ENCODE peak calls at places on chromosomes 13 and 19, in five cellular contexts. One of them, this sample, is unnamed.

GRCh38 chr13:28147489-28147888 is 9.1 kb downstream of the PAN3 start:
- DNase-seq in lung: no peak
- DNase-seq in pancreas: no peak
- DNase-seq in nephron progenitor cell: no peak
- DNase-seq in dorsolateral prefrontal cortex: no peak
- DNase-seq in this sample: no peak

GRCh38 chr19:46218160-46218559 is 11.4 kb upstream of the IGFL1 start:
- DNase-seq in lung: no peak
- DNase-seq in pancreas: no peak
- DNase-seq in nephron progenitor cell: peak; percentile 86
- DNase-seq in dorsolateral prefrontal cortex: no peak
- DNase-seq in this sample: peak; percentile 57

GRCh38 chr19:48400018-48400742 is 6.7 kb downstream of the GRIN2D start:
- DNase-seq in lung: no peak
- DNase-seq in pancreas: no peak
- DNase-seq in nephron progenitor cell: peak; percentile 48
- DNase-seq in dorsolateral prefrontal cortex: no peak
- DNase-seq in this sample: peak; percentile 34

GRCh38 chr19:35352448-35353304 is 5.0 kb downstream of the FFAR1 start:
- DNase-seq in lung: peak; percentile 80
- DNase-seq in pancreas: peak; percentile 73
- DNase-seq in nephron progenitor cell: peak; percentile 72
- DNase-seq in dorsolateral prefrontal cortex: peak; percentile 50
- DNase-seq in this sample: peak; percentile 79

GRCh38 chr13:62643007-62643483 is 1227.4 kb upstream of the PCDH20 start:
- DNase-seq in lung: no peak
- DNase-seq in pancreas: no peak
- DNase-seq in nephron progenitor cell: no peak
- DNase-seq in dorsolateral prefrontal cortex: no peak
- DNase-seq in this sample: peak; percentile 19

GRCh38 chr13:47397739-47398138 is 500.9 kb upstream of the HTR2A start:
- DNase-seq in lung: no peak
- DNase-seq in pancreas: no peak
- DNase-seq in nephron progenitor cell: no peak
- DNase-seq in dorsolateral prefrontal cortex: no peak
- DNase-seq in this sample: no peak

GRCh38 chr13:99406799-99407201 is 94.5 kb upstream of the TM9SF2 start:
- DNase-seq in lung: no peak
- DNase-seq in pancreas: peak; percentile 18
- DNase-seq in nephron progenitor cell: no peak
- DNase-seq in dorsolateral prefrontal cortex: no peak
- DNase-seq in this sample: no peak

GRCh38 chr19:12698138-12698537 is 1.7 kb upstream of the FBXW9 start:
- DNase-seq in lung: no peak
- DNase-seq in pancreas: no peak
- DNase-seq in nephron progenitor cell: no peak
- DNase-seq in dorsolateral prefrontal cortex: no peak
- DNase-seq in this sample: no peak

GRCh38 chr13:59809564-59809963 is 354.2 kb downstream of the DIAPH3 start:
- DNase-seq in lung: no peak
- DNase-seq in pancreas: no peak
- DNase-seq in nephron progenitor cell: no peak
- DNase-seq in dorsolateral prefrontal cortex: no peak
- DNase-seq in this sample: no peak

GRCh38 chr13:102312841-102313240 is 89.0 kb downstream of the FGF14 start:
- DNase-seq in lung: no peak
- DNase-seq in pancreas: no peak
- DNase-seq in nephron progenitor cell: no peak
- DNase-seq in dorsolateral prefrontal cortex: no peak
- DNase-seq in this sample: no peak

GRCh38 chr13:106350208-106350607 is 185.3 kb downstream of the EFNB2 start:
- DNase-seq in lung: no peak
- DNase-seq in pancreas: no peak
- DNase-seq in nephron progenitor cell: no peak
- DNase-seq in dorsolateral prefrontal cortex: no peak
- DNase-seq in this sample: no peak

GRCh38 chr13:73870970-73871935 is 263.0 kb downstream of the KLF12 start:
- DNase-seq in lung: no peak
- DNase-seq in pancreas: no peak
- DNase-seq in nephron progenitor cell: no peak
- DNase-seq in dorsolateral prefrontal cortex: no peak
- DNase-seq in this sample: no peak

GRCh38 chr19:18416778-18417249 is 2.4 kb upstream of the SSBP4 start:
- DNase-seq in lung: peak; percentile 81
- DNase-seq in pancreas: peak; percentile 85
- DNase-seq in nephron progenitor cell: peak; percentile 90
- DNase-seq in dorsolateral prefrontal cortex: peak; percentile 79
- DNase-seq in this sample: peak; percentile 93

GRCh38 chr19:35224681-35225604 is 3.6 kb downstream of the FAM187B start:
- DNase-seq in lung: peak; percentile 50
- DNase-seq in pancreas: peak; percentile 61
- DNase-seq in nephron progenitor cell: no peak
- DNase-seq in dorsolateral prefrontal cortex: no peak
- DNase-seq in this sample: no peak

GRCh38 chr19:42353341-42354015 is 28.0 kb downstream of the MEGF8 start:
- DNase-seq in lung: no peak
- DNase-seq in pancreas: no peak
- DNase-seq in nephron progenitor cell: no peak
- DNase-seq in dorsolateral prefrontal cortex: no peak
- DNase-seq in this sample: no peak

GRCh38 chr19:18007939-18008673 is at the start of gene ARRDC2:
- DNase-seq in lung: peak; percentile 89
- DNase-seq in pancreas: peak; percentile 94
- DNase-seq in nephron progenitor cell: peak; percentile 92
- DNase-seq in dorsolateral prefrontal cortex: peak; percentile 91
- DNase-seq in this sample: peak; percentile 91

GRCh38 chr13:111048387-111048786 is 66.7 kb upstream of the ARHGEF7 start:
- DNase-seq in lung: peak; percentile 9
- DNase-seq in pancreas: no peak
- DNase-seq in nephron progenitor cell: no peak
- DNase-seq in dorsolateral prefrontal cortex: no peak
- DNase-seq in this sample: no peak

GRCh38 chr13:111047326-111047725 is 67.8 kb upstream of the ARHGEF7 start:
- DNase-seq in lung: no peak
- DNase-seq in pancreas: no peak
- DNase-seq in nephron progenitor cell: no peak
- DNase-seq in dorsolateral prefrontal cortex: no peak
- DNase-seq in this sample: no peak

GRCh38 chr13:111044087-111044830 is 70.9 kb upstream of the ARHGEF7 start:
- DNase-seq in lung: peak; percentile 15
- DNase-seq in pancreas: no peak
- DNase-seq in nephron progenitor cell: no peak
- DNase-seq in dorsolateral prefrontal cortex: no peak
- DNase-seq in this sample: no peak

GRCh38 chr13:111045170-111045569 is 69.9 kb upstream of the ARHGEF7 start:
- DNase-seq in lung: peak; percentile 7
- DNase-seq in pancreas: no peak
- DNase-seq in nephron progenitor cell: no peak
- DNase-seq in dorsolateral prefrontal cortex: no peak
- DNase-seq in this sample: no peak

DNA sequence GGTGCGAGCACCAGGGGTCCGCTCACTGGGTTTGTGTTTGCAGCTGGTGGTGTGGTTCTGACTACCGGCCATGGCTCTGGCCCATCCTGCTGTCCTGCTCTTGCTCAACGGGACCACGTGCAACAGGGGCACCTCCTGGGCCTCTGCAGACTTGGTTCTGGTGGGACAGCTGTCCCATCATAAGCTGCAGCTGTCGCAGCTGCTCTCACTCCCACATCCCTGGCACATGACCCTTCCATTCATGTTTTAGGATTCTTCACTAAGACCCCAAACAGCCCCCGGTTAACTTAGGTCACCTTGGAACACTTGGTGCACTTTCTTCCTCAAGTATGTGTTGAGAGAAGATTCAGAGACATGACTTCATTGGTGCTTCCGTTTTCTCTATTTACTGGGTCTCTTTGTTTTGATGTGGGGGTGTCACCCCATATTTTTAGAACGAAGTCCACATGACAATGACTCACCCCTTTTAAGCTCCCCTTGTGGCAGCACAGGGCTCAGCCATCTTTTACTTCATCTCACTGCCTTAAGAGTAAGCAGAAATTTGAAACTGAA is 68.4 kb upstream of the ARHGEF7 start:
- DNase-seq in lung: peak; percentile 28
- DNase-seq in pancreas: no peak
- DNase-seq in nephron progenitor cell: no peak
- DNase-seq in dorsolateral prefrontal cortex: no peak
- DNase-seq in this sample: no peak
- TF ChIP-seq CTCF in lung: no peak
- TF ChIP-seq CTCF in pancreas: no peak
- TF ChIP-seq CTCF in nephron progenitor cell: no peak
- TF ChIP-seq CTCF in dorsolateral prefrontal cortex: no peak
- TF ChIP-seq CTCF in this sample: peak; percentile 41

DNA sequence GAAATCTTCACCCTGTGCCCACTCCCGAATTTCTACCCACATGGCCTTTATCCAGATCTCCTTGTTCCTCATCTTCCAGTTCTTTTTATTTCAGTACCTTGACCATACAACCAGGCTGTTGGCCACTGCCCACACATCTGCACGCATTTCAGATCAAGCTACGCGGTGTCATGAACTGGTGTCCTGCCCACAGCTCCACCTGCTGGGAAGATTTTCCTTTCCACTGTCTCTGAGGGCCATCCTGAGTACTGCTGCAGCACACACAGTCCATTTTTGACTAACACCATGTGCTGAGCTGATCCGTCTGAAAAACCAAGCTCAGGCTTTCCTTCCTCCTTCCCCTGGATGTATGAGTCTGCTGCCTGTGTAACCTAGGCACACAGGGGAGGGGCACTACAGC is 71.8 kb downstream of the WASF3 start:
- DNase-seq in lung: no peak
- DNase-seq in pancreas: no peak
- DNase-seq in nephron progenitor cell: no peak
- DNase-seq in dorsolateral prefrontal cortex: no peak
- DNase-seq in this sample: no peak
- TF ChIP-seq CTCF in lung: no peak
- TF ChIP-seq CTCF in pancreas: no peak
- TF ChIP-seq CTCF in nephron progenitor cell: no peak
- TF ChIP-seq CTCF in dorsolateral prefrontal cortex: no peak
- TF ChIP-seq CTCF in this sample: no peak

DNA sequence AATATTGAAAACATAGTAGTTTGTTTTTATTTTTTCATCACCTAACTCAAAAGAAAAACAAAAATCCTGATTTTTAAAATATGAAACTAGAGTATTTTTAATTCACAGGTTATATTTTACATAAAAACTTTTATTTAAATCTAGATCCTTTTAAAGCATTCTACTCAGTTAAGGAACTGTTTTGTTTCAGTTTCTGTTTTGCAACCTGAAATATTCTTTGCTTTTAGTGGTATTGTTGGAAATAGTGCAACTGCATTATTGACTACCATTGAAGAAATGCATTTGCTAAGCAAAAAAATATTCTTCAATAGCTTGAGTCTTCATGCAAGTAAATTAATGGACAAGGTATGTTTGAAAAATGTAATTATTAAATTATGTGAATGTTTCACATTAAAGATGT is 43.8 kb downstream of the COG6 start:
- DNase-seq in lung: no peak
- DNase-seq in pancreas: no peak
- DNase-seq in nephron progenitor cell: no peak
- DNase-seq in dorsolateral prefrontal cortex: no peak
- DNase-seq in this sample: no peak
- TF ChIP-seq CTCF in lung: no peak
- TF ChIP-seq CTCF in pancreas: no peak
- TF ChIP-seq CTCF in nephron progenitor cell: no peak
- TF ChIP-seq CTCF in dorsolateral prefrontal cortex: no peak
- TF ChIP-seq CTCF in this sample: no peak

GRCh38 chr13:113731192-113732175 is 27.5 kb upstream of the TMEM255B start:
- DNase-seq in lung: no peak
- DNase-seq in pancreas: peak; percentile 59
- DNase-seq in nephron progenitor cell: no peak
- DNase-seq in dorsolateral prefrontal cortex: no peak
- DNase-seq in this sample: no peak
- TF ChIP-seq CTCF in lung: no peak
- TF ChIP-seq CTCF in pancreas: no peak
- TF ChIP-seq CTCF in nephron progenitor cell: no peak
- TF ChIP-seq CTCF in dorsolateral prefrontal cortex: no peak
- TF ChIP-seq CTCF in this sample: no peak

DNA sequence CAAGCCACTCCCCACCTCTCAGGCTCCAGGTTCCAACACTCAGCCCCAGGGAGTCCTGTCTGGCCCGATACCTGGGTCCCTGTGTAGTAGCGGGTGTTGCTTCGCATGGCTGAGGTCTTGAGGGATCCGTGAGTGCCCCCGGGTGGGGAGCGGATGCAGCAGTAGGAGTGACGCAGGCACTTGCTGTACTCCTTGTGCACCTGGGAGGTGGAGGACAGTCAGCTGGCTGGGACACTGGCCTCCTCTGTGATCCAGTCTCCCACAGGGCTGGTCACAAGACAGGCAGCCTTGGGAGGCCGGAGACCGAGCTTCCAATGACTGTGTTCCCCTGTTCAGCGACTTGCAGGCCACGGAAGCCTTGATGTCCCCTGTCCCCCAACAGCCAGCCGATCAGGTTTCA is 16.3 kb upstream of the ASF1B start:
- DNase-seq in lung: no peak
- DNase-seq in pancreas: no peak
- DNase-seq in nephron progenitor cell: no peak
- DNase-seq in dorsolateral prefrontal cortex: no peak
- DNase-seq in this sample: no peak
- TF ChIP-seq CTCF in lung: no peak
- TF ChIP-seq CTCF in pancreas: no peak
- TF ChIP-seq CTCF in nephron progenitor cell: no peak
- TF ChIP-seq CTCF in dorsolateral prefrontal cortex: no peak
- TF ChIP-seq CTCF in this sample: no peak

GRCh38 chr13:110957181-110957884 is 42.5 kb upstream of the ANKRD10 start:
- DNase-seq in lung: no peak
- DNase-seq in pancreas: no peak
- DNase-seq in nephron progenitor cell: no peak
- DNase-seq in dorsolateral prefrontal cortex: no peak
- DNase-seq in this sample: no peak
- TF ChIP-seq CTCF in lung: no peak
- TF ChIP-seq CTCF in pancreas: no peak
- TF ChIP-seq CTCF in nephron progenitor cell: no peak
- TF ChIP-seq CTCF in dorsolateral prefrontal cortex: no peak
- TF ChIP-seq CTCF in this sample: no peak

GRCh38 chr19:1908364-1908678 is 3.1 kb downstream of the ADAT3 start:
- DNase-seq in lung: no peak
- DNase-seq in pancreas: no peak
- DNase-seq in nephron progenitor cell: no peak
- DNase-seq in dorsolateral prefrontal cortex: no peak
- DNase-seq in this sample: no peak

GRCh38 chr19:1905863-1906375 is 720 bp downstream of the ADAT3 start:
- DNase-seq in lung: no peak
- DNase-seq in pancreas: no peak
- DNase-seq in nephron progenitor cell: no peak
- DNase-seq in dorsolateral prefrontal cortex: no peak
- DNase-seq in this sample: no peak

GRCh38 chr19:1906985-1907562 is 1.9 kb downstream of the ADAT3 start:
- DNase-seq in lung: no peak
- DNase-seq in pancreas: no peak
- DNase-seq in nephron progenitor cell: no peak
- DNase-seq in dorsolateral prefrontal cortex: no peak
- DNase-seq in this sample: no peak

GRCh38 chr19:1910169-1910568 is 5.0 kb downstream of the ADAT3 start:
- DNase-seq in lung: no peak
- DNase-seq in pancreas: peak; percentile 60
- DNase-seq in nephron progenitor cell: no peak
- DNase-seq in dorsolateral prefrontal cortex: peak; percentile 63
- DNase-seq in this sample: no peak

GRCh38 chr19:1907563-1908363 is 2.6 kb downstream of the ADAT3 start:
- DNase-seq in lung: peak; percentile 44
- DNase-seq in pancreas: peak; percentile 78
- DNase-seq in nephron progenitor cell: no peak
- DNase-seq in dorsolateral prefrontal cortex: no peak
- DNase-seq in this sample: peak; percentile 59
- TF ChIP-seq CTCF in lung: no peak
- TF ChIP-seq CTCF in pancreas: no peak
- TF ChIP-seq CTCF in nephron progenitor cell: no peak
- TF ChIP-seq CTCF in dorsolateral prefrontal cortex: no peak
- TF ChIP-seq CTCF in this sample: no peak

GRCh38 chr19:37972803-37973202 is 65.8 kb downstream of the SIPA1L3 start:
- DNase-seq in lung: no peak
- DNase-seq in pancreas: peak; percentile 1
- DNase-seq in nephron progenitor cell: no peak
- DNase-seq in dorsolateral prefrontal cortex: no peak
- DNase-seq in this sample: no peak
- TF ChIP-seq CTCF in lung: no peak
- TF ChIP-seq CTCF in pancreas: no peak
- TF ChIP-seq CTCF in nephron progenitor cell: no peak
- TF ChIP-seq CTCF in dorsolateral prefrontal cortex: no peak
- TF ChIP-seq CTCF in this sample: no peak